ENCODE peak calls at places on chromosomes 11 and 22, in eight cellular contexts. R is ureter, Y is colonic mucosa, M is HL-60, F is astrocyte of the hippocampus, P is M059J, Q is EH, H is NAMALWA. C is an unnamed sample.

GRCh38 chr11:64605248-64605560 is 14.2 kb downstream of the SLC22A12 start:
- DNase-seq in Y (no peak), F (no peak), Q (no peak), R (no peak), M (no peak), H (no peak), P (no peak), C (no peak)

GRCh38 chr22:32531955-32532818 is 57.6 kb downstream of the FBXO7 start:
- DNase-seq in Y (peak), H (no peak), F (peak), P (peak), R (peak), Q (peak), M (no peak), C (peak)

GRCh38 chr22:21078916-21079315 is 33.2 kb downstream of the LRRC74B start:
- DNase-seq in F (no peak), M (no peak), P (no peak), Y (no peak), Q (no peak), R (no peak), H (no peak), C (no peak)

GRCh38 chr22:23431337-23432072 is 148.6 kb downstream of the IGLL1 start:
- DNase-seq in H (no peak), Q (no peak), F (peak), R (peak), M (no peak), P (no peak), Y (no peak), C (peak)

GRCh38 chr11:82089426-82089825 is 644.2 kb downstream of the FAM181B start:
- DNase-seq in F (no peak), Q (no peak), H (no peak), Y (no peak), M (no peak), R (no peak), P (no peak), C (no peak)

GRCh38 chr22:28801845-28802594 is 1.7 kb upstream of the XBP1 start:
- DNase-seq in Y (peak), M (peak), P (no peak), R (no peak), Q (peak), H (peak), F (no peak), C (no peak)

GRCh38 chr22:31139066-31139465 is 1.2 kb downstream of the PLA2G3 start:
- DNase-seq in Q (no peak), P (no peak), M (no peak), H (no peak), Y (no peak), F (no peak), R (no peak), C (no peak)

GRCh38 chr11:133988686-133989410 is 32.1 kb upstream of the IGSF9B start:
- DNase-seq in H (no peak), M (no peak), Q (no peak), P (no peak), Y (no peak), R (no peak), F (no peak), C (no peak)

GRCh38 chr22:33803371-33803770 is 116.9 kb downstream of the LARGE1 start:
- DNase-seq in P (peak), Y (no peak), F (peak), R (no peak), H (no peak), Q (peak), M (no peak), C (no peak)

GRCh38 chr11:74849525-74850391 is 99.1 kb downstream of the XRRA1 start:
- DNase-seq in R (no peak), F (peak), M (no peak), H (no peak), P (peak), Y (no peak), Q (peak), C (no peak)

GRCh38 chr11:65852508-65853248 is 5.3 kb downstream of the CFL1 start:
- DNase-seq in R (no peak), F (peak), M (no peak), Y (peak), Q (no peak), P (peak), H (peak), C (peak)

GRCh38 chr11:63144121-63144520 is at the start of gene SLC22A24:
- DNase-seq in Q (no peak), M (no peak), R (no peak), H (no peak), P (no peak), F (no peak), Y (no peak), C (no peak)

GRCh38 chr22:36329217-36330078 is 58.3 kb downstream of the MYH9 start:
- DNase-seq in R (peak), H (no peak), P (peak), F (peak), Q (peak), Y (peak), M (peak), C (peak)

GRCh38 chr11:94201004-94201465 is 72.4 kb downstream of the PANX1 start:
- DNase-seq in F (peak), Q (peak), Y (no peak), M (no peak), P (peak), H (no peak), R (no peak), C (no peak)

GRCh38 chr11:2443881-2444300 is 423 bp downstream of the TRPM5 start:
- DNase-seq in H (no peak), M (no peak), F (no peak), Y (peak), Q (no peak), R (peak), P (no peak), C (no peak)

GRCh38 chr11:61904539-61905048 is 12.8 kb downstream of the RAB3IL1 start:
- DNase-seq in F (peak), M (no peak), Q (no peak), Y (no peak), P (no peak), H (no peak), R (no peak), C (no peak)

GRCh38 chr11:123478352-123478986 is 48.4 kb downstream of the GRAMD1B start:
- DNase-seq in Q (peak), F (peak), Y (peak), P (peak), R (peak), H (peak), M (peak), C (peak)

GRCh38 chr11:83611616-83612015 is 325.4 kb upstream of the CCDC90B start:
- DNase-seq in P (no peak), R (no peak), M (no peak), F (no peak), H (no peak), Y (no peak), Q (no peak), C (no peak)

GRCh38 chr22:20949698-20950183 is 17.3 kb upstream of the AIFM3 start:
- DNase-seq in F (no peak), Y (no peak), H (no peak), P (no peak), R (no peak), Q (no peak), M (no peak), C (no peak)